ENCODE peak calls at places on chromosomes 12 and 14, in five cellular contexts. V is fibroblast of the aortic adventitia, G is HFFc6, D is Caco-2, B is brain microvascular endothelial cell. R is an unnamed sample.

GRCh38 chr12:87671757-87672156 is 357.4 kb downstream of the C12orf50 start:
- DNase-seq in D (no peak), B (no peak), G (no peak), V (no peak), R (no peak)

GRCh38 chr12:48978741-48979601 is 849 bp downstream of the WNT1 start:
- DNase-seq in G (no peak), V (no peak), B (no peak), D (no peak), R (no peak)

GRCh38 chr12:74791365-74791764 is 253.7 kb downstream of the ATXN7L3B start:
- DNase-seq in D (no peak), V (no peak), B (no peak), G (no peak), R (no peak)

GRCh38 chr12:104747956-104748355 is 210.1 kb downstream of the SLC41A2 start:
- DNase-seq in D (no peak), B (no peak), V (no peak), G (no peak), R (no peak)

GRCh38 chr12:62466018-62466595 is 519 bp upstream of the MON2 start:
- DNase-seq in B (peak), V (peak), G (peak), D (no peak), R (no peak)

GRCh38 chr12:50017653-50018052 is 7.6 kb downstream of the RACGAP1 start:
- DNase-seq in V (peak), G (no peak), B (no peak), D (no peak), R (no peak)

GRCh38 chr12:125944446-125944845 is 879.2 kb downstream of the AACS start:
- DNase-seq in D (no peak), G (no peak), B (no peak), V (no peak), R (no peak)

GRCh38 chr12:131720241-131720640 is 9.4 kb downstream of the SFSWAP start:
- DNase-seq in D (no peak), B (no peak), G (no peak), V (no peak), R (no peak)

GRCh38 chr12:65123435-65124063 is 2.4 kb upstream of the WIF1 start:
- DNase-seq in V (peak), G (peak), D (no peak), B (no peak), R (no peak)

GRCh38 chr12:14416658-14417057 is 51.2 kb downstream of the ATF7IP start:
- DNase-seq in G (peak), V (peak), B (peak), D (no peak), R (no peak)
- TF ChIP-seq CTCF in G (peak), V (peak), B (peak), D (no peak), R (peak)

DNA sequence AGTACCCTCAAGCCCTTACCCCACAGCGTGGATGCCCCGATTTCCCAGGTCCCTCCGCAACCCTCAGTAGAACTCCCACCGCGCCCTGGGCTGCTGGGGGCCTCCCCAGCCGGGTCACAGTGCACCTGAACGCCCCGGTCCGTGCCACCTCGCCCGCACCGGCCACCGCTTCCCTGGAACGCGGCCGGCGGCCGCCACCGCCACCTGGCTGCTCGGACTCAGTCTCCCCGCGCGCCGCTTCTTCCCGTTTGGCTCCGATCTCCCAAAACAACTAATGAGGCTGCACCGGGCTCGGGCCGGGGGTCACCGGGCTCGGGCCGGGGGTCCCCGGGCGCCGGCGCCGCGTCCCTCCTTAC is 1.0 kb downstream of the ITPK1 start:
- DNase-seq in B (no peak), G (no peak), D (no peak), V (no peak), R (no peak)
- TF ChIP-seq CTCF in B (no peak), G (no peak), D (no peak), V (no peak), R (no peak)

DNA sequence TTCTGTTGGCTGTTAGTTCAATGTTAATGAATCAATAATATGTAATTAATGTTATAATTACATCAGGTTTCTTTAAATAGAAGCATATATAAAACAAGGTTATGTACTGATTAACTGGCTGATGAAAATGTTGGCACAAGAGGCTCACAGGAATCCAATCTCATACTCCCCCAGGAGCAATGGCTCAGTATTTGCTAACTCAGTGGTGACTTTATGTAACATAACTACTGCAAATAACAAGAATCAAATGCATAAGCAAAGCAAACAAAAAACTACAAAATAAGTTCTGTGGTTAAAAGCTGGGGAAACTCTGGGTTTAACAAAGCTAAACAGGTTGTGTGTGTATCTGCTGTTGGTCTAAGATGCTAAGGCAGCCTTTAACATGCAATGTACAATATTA is 27.7 kb upstream of the BBS10 start:
- DNase-seq in B (no peak), V (peak), G (no peak), D (no peak), R (no peak)
- TF ChIP-seq CTCF in B (no peak), V (no peak), G (no peak), D (no peak), R (no peak)

DNA sequence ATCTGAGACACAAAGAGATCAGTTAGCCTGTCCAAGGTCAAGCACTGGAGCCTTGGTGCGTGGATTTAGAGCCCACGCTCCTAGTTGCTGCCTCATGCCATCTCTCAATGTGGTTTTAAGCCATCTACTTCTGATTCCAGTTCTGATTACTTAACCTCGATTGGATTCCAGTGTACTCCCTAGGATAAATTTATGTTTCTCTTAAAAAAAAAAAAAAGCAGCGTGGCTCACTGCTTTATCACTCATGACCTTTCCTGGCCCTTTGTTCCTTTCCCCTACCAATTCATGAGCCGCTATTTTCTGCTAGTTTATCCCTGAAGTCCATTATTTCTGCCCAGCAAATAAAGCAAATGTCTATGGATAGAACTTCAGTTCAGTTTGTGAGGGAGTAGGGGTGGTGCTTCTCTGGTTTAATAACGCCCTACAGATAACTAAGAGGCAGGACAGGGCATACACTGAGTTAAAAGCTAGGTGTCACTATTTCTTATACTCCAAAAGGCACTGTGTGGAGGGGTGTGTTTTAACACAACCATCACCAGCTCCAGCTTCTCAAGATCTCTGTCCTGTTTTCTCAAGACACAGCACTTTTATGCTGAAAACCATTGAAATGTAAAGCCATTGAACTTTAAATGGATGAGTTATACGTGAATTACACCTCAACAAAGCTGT is 9.8 kb upstream of the PARP11 start:
- DNase-seq in D (no peak), G (no peak), V (peak), B (peak), R (no peak)
- TF ChIP-seq CTCF in D (peak), G (peak), V (peak), B (peak), R (no peak)

DNA sequence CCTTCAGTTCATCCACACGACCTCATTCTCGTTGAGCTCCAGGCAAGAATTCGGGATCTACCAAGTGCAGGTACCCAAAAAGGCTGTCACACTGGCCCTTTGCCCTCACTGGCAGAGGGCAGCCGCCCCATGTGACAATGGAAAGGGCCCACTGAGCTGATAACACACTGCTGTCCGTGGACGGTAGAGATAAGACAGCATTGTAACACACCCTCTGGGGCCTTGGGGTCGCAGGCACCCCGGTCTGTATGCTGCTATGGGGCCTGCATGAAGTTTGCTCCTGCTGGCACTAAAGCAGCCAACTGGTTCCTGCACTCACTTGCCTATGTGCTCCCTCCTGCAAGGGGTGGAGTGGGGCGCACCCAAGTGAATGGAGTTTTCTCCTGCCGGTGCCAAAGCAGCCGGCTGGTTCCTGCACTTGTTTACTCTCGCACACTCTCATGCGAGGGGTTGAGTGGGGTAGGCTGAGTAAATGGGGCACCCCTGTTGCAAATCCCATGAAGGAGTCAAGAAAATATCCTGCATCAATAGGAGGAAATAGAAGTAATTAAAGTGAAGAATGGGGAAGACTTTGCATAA is 477.9 kb downstream of the ATP23 start:
- DNase-seq in D (no peak), B (no peak), V (no peak), G (no peak), R (no peak)
- TF ChIP-seq CTCF in D (no peak), B (no peak), V (no peak), G (no peak), R (no peak)